ENCODE peak calls at places on chromosomes 3 and 15, in five cellular contexts. X is iris pigment epithelial cell; P is NCI-H1436; H is stimulated activated CD4-positive, alpha-beta T cell treated with anti-CD3 and anti-CD28 coated beads, Interleukin-12 subunit alpha, Interleukin-12 subunit beta, amount 100 ng/mL, for 48 hours; Y is fibroblast of lung. L is an unnamed sample.

GRCh38 chr3:34570916-34571705 is 772.7 kb downstream of the PDCD6IP start:
- DNase-seq in X (no peak), P (no peak), H (no peak), Y (no peak), L (no peak)

GRCh38 chr3:186400026-186400425 is 38.0 kb upstream of the DGKG start:
- DNase-seq in X (no peak), P (no peak), H (no peak), Y (no peak), L (no peak)

GRCh38 chr3:149450281-149450680 is 24.2 kb upstream of the TM4SF4 start:
- DNase-seq in X (peak), P (no peak), H (no peak), Y (no peak), L (no peak)

GRCh38 chr3:187750041-187750512 is 4.8 kb upstream of the BCL6 start:
- DNase-seq in X (peak), P (no peak), H (no peak), Y (peak), L (no peak)

GRCh38 chr15:74584779-74585178 is 30.9 kb upstream of the CLK3 start:
- DNase-seq in X (no peak), P (no peak), H (no peak), Y (no peak), L (no peak)

GRCh38 chr3:42507252-42507651 is 4.8 kb downstream of the VIPR1 start:
- DNase-seq in X (no peak), P (no peak), H (no peak), Y (no peak), L (no peak)

GRCh38 chr15:57567909-57568308 is 23.8 kb upstream of the MYZAP start:
- DNase-seq in X (no peak), P (no peak), H (no peak), Y (no peak), L (no peak)

GRCh38 chr3:468172-468571 is 271.6 kb downstream of the CHL1 start:
- DNase-seq in X (no peak), P (no peak), H (no peak), Y (peak), L (no peak)

GRCh38 chr15:78387678-78388077 is 47.5 kb downstream of the CRABP1 start:
- DNase-seq in X (no peak), P (peak), H (no peak), Y (no peak), L (no peak)

GRCh38 chr3:20739814-20740213 is 553.8 kb upstream of the SGO1 start:
- DNase-seq in X (no peak), P (no peak), H (no peak), Y (peak), L (no peak)

GRCh38 chr3:75781079-75781745 is 4.1 kb downstream of the ZNF717 start:
- DNase-seq in X (peak), P (no peak), H (no peak), Y (no peak), L (no peak)

GRCh38 chr3:55651011-55651410 is 163.9 kb upstream of the WNT5A start:
- DNase-seq in X (no peak), P (no peak), H (no peak), Y (no peak), L (no peak)

GRCh38 chr3:189897406-189897805 is 223.3 kb downstream of the P3H2 start:
- DNase-seq in X (no peak), P (no peak), H (no peak), Y (no peak), L (no peak)

GRCh38 chr3:59727902-59728301 is 678.1 kb upstream of the CFAP20DC start:
- DNase-seq in X (no peak), P (no peak), H (no peak), Y (no peak), L (no peak)

GRCh38 chr3:111963424-111963823 is 15.4 kb upstream of the ABHD10 start:
- DNase-seq in X (peak), P (no peak), H (no peak), Y (peak), L (no peak)

GRCh38 chr15:28914046-28914445 is 28.3 kb downstream of the APBA2 start:
- DNase-seq in X (no peak), P (no peak), H (no peak), Y (no peak), L (no peak)

GRCh38 chr15:56939257-56939656 is 20.8 kb downstream of the TCF12 start:
- DNase-seq in X (peak), P (no peak), H (no peak), Y (no peak), L (no peak)

GRCh38 chr3:9692416-9692815 is 11.2 kb upstream of the CPNE9 start:
- DNase-seq in X (no peak), P (no peak), H (no peak), Y (no peak), L (no peak)

GRCh38 chr3:128495435-128495970 is 2.5 kb upstream of the GATA2 start:
- DNase-seq in X (no peak), P (no peak), H (no peak), Y (no peak), L (no peak)

GRCh38 chr3:50587373-50587772 is 18.1 kb downstream of the HEMK1 start:
- DNase-seq in X (peak), P (no peak), H (no peak), Y (no peak), L (no peak)

GRCh38 chr15:100596792-100597191 is 5.2 kb downstream of the LINS1 start:
- DNase-seq in X (no peak), P (no peak), H (peak), Y (no peak), L (no peak)

GRCh38 chr3:16240229-16241023 is 24.3 kb downstream of the DPH3 start:
- DNase-seq in X (peak), P (no peak), H (no peak), Y (peak), L (no peak)

GRCh38 chr15:64558460-64559179 is 98.2 kb downstream of the ZNF609 start:
- DNase-seq in X (no peak), P (no peak), H (no peak), Y (no peak), L (no peak)

GRCh38 chr3:143226678-143227291 is 107.2 kb downstream of the CHST2 start:
- DNase-seq in X (no peak), P (no peak), H (no peak), Y (no peak), L (no peak)

GRCh38 chr3:188468672-188469071 is 314.7 kb downstream of the LPP start:
- DNase-seq in X (peak), P (no peak), H (no peak), Y (no peak), L (peak)

GRCh38 chr3:9862391-9863235 is 17.4 kb downstream of the CIDEC start:
- DNase-seq in X (peak), P (no peak), H (peak), Y (peak), L (no peak)

GRCh38 chr3:71791634-71792033 is 6.7 kb upstream of the PROK2 start:
- DNase-seq in X (peak), P (no peak), H (no peak), Y (no peak), L (no peak)

GRCh38 chr15:29711531-29711930 is 110.7 kb downstream of the TJP1 start:
- DNase-seq in X (no peak), P (no peak), H (no peak), Y (no peak), L (no peak)

GRCh38 chr3:72577190-72577589 is 271.1 kb downstream of the SHQ1 start:
- DNase-seq in X (no peak), P (no peak), H (no peak), Y (no peak), L (no peak)